ENCODE peak calls at places on chromosomes 4 and X, in six cellular contexts. M, H, L, Q, J and C are unnamed samples.

GRCh38 chr4:37604464-37604863 is 81.7 kb downstream of the RELL1 start:
- DNase-seq in Q (peak), J (peak), L (peak), H (no peak), M (peak), C (no peak)

GRCh38 chr4:147360301-147360700 is 120.6 kb upstream of the EDNRA start:
- DNase-seq in L (peak), H (no peak), J (no peak), M (peak), Q (peak), C (peak)

GRCh38 chr4:41179086-41179374 is 35.3 kb downstream of the APBB2 start:
- DNase-seq in Q (no peak), L (no peak), M (no peak), H (no peak), J (no peak), C (peak)

GRCh38 chr4:138909605-138910004 is 106.0 kb upstream of the NOCT start:
- DNase-seq in H (no peak), M (no peak), L (no peak), J (no peak), Q (no peak), C (no peak)

GRCh38 chrX:41889317-41890025 is 33.9 kb downstream of the CASK start:
- DNase-seq in H (no peak), M (peak), J (peak), L (peak), Q (peak), C (no peak)

GRCh38 chrX:139566981-139567380 is 36.4 kb downstream of the F9 start:
- DNase-seq in M (no peak), H (no peak), L (no peak), Q (no peak), J (no peak), C (no peak)

GRCh38 chr4:4406455-4407298 is 19.8 kb downstream of the NSG1 start:
- DNase-seq in M (no peak), L (no peak), Q (no peak), J (no peak), H (no peak), C (no peak)

GRCh38 chrX:133698298-133698697 is 283.0 kb upstream of the GPC4 start:
- DNase-seq in L (peak), Q (peak), J (no peak), M (peak), H (no peak), C (peak)

GRCh38 chr4:76804060-76804459 is 93.9 kb downstream of the SOWAHB start:
- DNase-seq in M (no peak), H (no peak), L (no peak), Q (peak), J (no peak), C (no peak)

GRCh38 chrX:10240918-10241317 is 84.1 kb downstream of the CLCN4 start:
- DNase-seq in L (peak), M (peak), J (no peak), H (no peak), Q (peak), C (no peak)

GRCh38 chr4:111641813-111642579 is 503.3 kb upstream of the FAM241A start:
- DNase-seq in L (peak), H (no peak), J (peak), Q (peak), M (peak), C (peak)

GRCh38 chr4:155705664-155706063 is 39.0 kb downstream of the GUCY1A1 start:
- DNase-seq in Q (no peak), L (peak), H (no peak), J (peak), M (peak), C (no peak)

GRCh38 chr4:150583287-150584197 is 1.6 kb downstream of the MAB21L2 start:
- DNase-seq in J (no peak), L (peak), M (peak), Q (no peak), H (no peak), C (no peak)

GRCh38 chr4:32631824-32632223 is 1911.7 kb downstream of the PCDH7 start:
- DNase-seq in J (no peak), M (no peak), Q (no peak), H (no peak), L (no peak), C (no peak)

GRCh38 chrX:102085706-102086105 is 39.8 kb upstream of the TCEAL2 start:
- DNase-seq in L (no peak), M (no peak), H (no peak), J (no peak), Q (peak), C (no peak)

GRCh38 chr4:768995-769394 is 56.9 kb downstream of the CPLX1 start:
- DNase-seq in J (no peak), L (no peak), Q (no peak), H (no peak), M (no peak), C (no peak)